ENCODE peak calls at places on chromosome 21, in five cellular contexts. One of them, this sample, is unnamed.

GRCh38 chr21:38853421-38853919 is 47.7 kb downstream of the ETS2 start:
- DNase-seq in progenitor cell of endocrine pancreas: no peak
- DNase-seq in WTC11: no peak
- DNase-seq in uterus: no peak
- DNase-seq in CD14-positive monocyte: peak
- DNase-seq in this sample: no peak

GRCh38 chr21:17359781-17360180 is 153.1 kb upstream of the CXADR start:
- DNase-seq in uterus: no peak
- DNase-seq in CD14-positive monocyte: no peak
- DNase-seq in WTC11: no peak
- DNase-seq in progenitor cell of endocrine pancreas: no peak
- DNase-seq in this sample: no peak

GRCh38 chr21:17334478-17334877 is 178.4 kb upstream of the CXADR start:
- DNase-seq in progenitor cell of endocrine pancreas: no peak
- DNase-seq in WTC11: no peak
- DNase-seq in CD14-positive monocyte: no peak
- DNase-seq in uterus: no peak
- DNase-seq in this sample: no peak

GRCh38 chr21:43866233-43866632 is 1.2 kb downstream of the AGPAT3 start:
- DNase-seq in WTC11: no peak
- DNase-seq in CD14-positive monocyte: no peak
- DNase-seq in progenitor cell of endocrine pancreas: no peak
- DNase-seq in uterus: peak
- DNase-seq in this sample: no peak

GRCh38 chr21:41519806-41520559 is 12.0 kb upstream of the TMPRSS2 start:
- DNase-seq in WTC11: no peak
- DNase-seq in CD14-positive monocyte: no peak
- DNase-seq in progenitor cell of endocrine pancreas: no peak
- DNase-seq in uterus: no peak
- DNase-seq in this sample: no peak

GRCh38 chr21:33655591-33656221 is 13.4 kb downstream of the ITSN1 start:
- DNase-seq in progenitor cell of endocrine pancreas: no peak
- DNase-seq in CD14-positive monocyte: no peak
- DNase-seq in uterus: no peak
- DNase-seq in WTC11: no peak
- DNase-seq in this sample: no peak

GRCh38 chr21:18529253-18529652 is 125.7 kb upstream of the TMPRSS15 start:
- DNase-seq in progenitor cell of endocrine pancreas: no peak
- DNase-seq in CD14-positive monocyte: no peak
- DNase-seq in uterus: no peak
- DNase-seq in WTC11: no peak
- DNase-seq in this sample: no peak

GRCh38 chr21:28358702-28359101 is 634.0 kb downstream of the LTN1 start:
- DNase-seq in uterus: no peak
- DNase-seq in progenitor cell of endocrine pancreas: no peak
- DNase-seq in WTC11: no peak
- DNase-seq in CD14-positive monocyte: no peak
- DNase-seq in this sample: no peak

GRCh38 chr21:29342394-29342957 is 43.8 kb downstream of the BACH1 start:
- DNase-seq in WTC11: no peak
- DNase-seq in uterus: peak
- DNase-seq in progenitor cell of endocrine pancreas: no peak
- DNase-seq in CD14-positive monocyte: peak
- DNase-seq in this sample: no peak

GRCh38 chr21:44697811-44698734 is 1.1 kb downstream of the KRTAP10-12 start:
- DNase-seq in CD14-positive monocyte: no peak
- DNase-seq in progenitor cell of endocrine pancreas: no peak
- DNase-seq in WTC11: no peak
- DNase-seq in uterus: no peak
- DNase-seq in this sample: no peak

GRCh38 chr21:44954281-44954771 is 14.5 kb downstream of the SLX9 start:
- DNase-seq in CD14-positive monocyte: no peak
- DNase-seq in WTC11: no peak
- DNase-seq in uterus: no peak
- DNase-seq in progenitor cell of endocrine pancreas: no peak
- DNase-seq in this sample: no peak

GRCh38 chr21:32412998-32413504 is 545 bp downstream of the EVA1C start:
- DNase-seq in WTC11: peak
- DNase-seq in CD14-positive monocyte: no peak
- DNase-seq in progenitor cell of endocrine pancreas: no peak
- DNase-seq in uterus: peak
- DNase-seq in this sample: no peak

GRCh38 chr21:32413697-32414578 is 1.4 kb downstream of the EVA1C start:
- DNase-seq in CD14-positive monocyte: no peak
- DNase-seq in WTC11: no peak
- DNase-seq in uterus: peak
- DNase-seq in progenitor cell of endocrine pancreas: no peak
- DNase-seq in this sample: no peak

GRCh38 chr21:32415451-32415850 is 2.9 kb downstream of the EVA1C start:
- DNase-seq in WTC11: no peak
- DNase-seq in uterus: no peak
- DNase-seq in CD14-positive monocyte: no peak
- DNase-seq in progenitor cell of endocrine pancreas: no peak
- DNase-seq in this sample: no peak

GRCh38 chr21:32415999-32416398 is 3.5 kb downstream of the EVA1C start:
- DNase-seq in CD14-positive monocyte: no peak
- DNase-seq in uterus: no peak
- DNase-seq in progenitor cell of endocrine pancreas: no peak
- DNase-seq in WTC11: no peak
- DNase-seq in this sample: no peak

GRCh38 chr21:32414579-32415358 is 2.3 kb downstream of the EVA1C start:
- DNase-seq in CD14-positive monocyte: no peak
- DNase-seq in WTC11: no peak
- DNase-seq in uterus: no peak
- DNase-seq in progenitor cell of endocrine pancreas: no peak
- DNase-seq in this sample: no peak
- TF ChIP-seq CTCF in CD14-positive monocyte: no peak
- TF ChIP-seq CTCF in WTC11: no peak
- TF ChIP-seq CTCF in uterus: peak
- TF ChIP-seq CTCF in progenitor cell of endocrine pancreas: peak
- TF ChIP-seq CTCF in this sample: peak

GRCh38 chr21:37073417-37074194 is 552 bp downstream of the TTC3 start:
- DNase-seq in WTC11: no peak
- DNase-seq in CD14-positive monocyte: peak
- DNase-seq in uterus: no peak
- DNase-seq in progenitor cell of endocrine pancreas: peak
- DNase-seq in this sample: no peak
- TF ChIP-seq CTCF in WTC11: no peak
- TF ChIP-seq CTCF in CD14-positive monocyte: peak
- TF ChIP-seq CTCF in uterus: peak
- TF ChIP-seq CTCF in progenitor cell of endocrine pancreas: no peak
- TF ChIP-seq CTCF in this sample: no peak

DNA sequence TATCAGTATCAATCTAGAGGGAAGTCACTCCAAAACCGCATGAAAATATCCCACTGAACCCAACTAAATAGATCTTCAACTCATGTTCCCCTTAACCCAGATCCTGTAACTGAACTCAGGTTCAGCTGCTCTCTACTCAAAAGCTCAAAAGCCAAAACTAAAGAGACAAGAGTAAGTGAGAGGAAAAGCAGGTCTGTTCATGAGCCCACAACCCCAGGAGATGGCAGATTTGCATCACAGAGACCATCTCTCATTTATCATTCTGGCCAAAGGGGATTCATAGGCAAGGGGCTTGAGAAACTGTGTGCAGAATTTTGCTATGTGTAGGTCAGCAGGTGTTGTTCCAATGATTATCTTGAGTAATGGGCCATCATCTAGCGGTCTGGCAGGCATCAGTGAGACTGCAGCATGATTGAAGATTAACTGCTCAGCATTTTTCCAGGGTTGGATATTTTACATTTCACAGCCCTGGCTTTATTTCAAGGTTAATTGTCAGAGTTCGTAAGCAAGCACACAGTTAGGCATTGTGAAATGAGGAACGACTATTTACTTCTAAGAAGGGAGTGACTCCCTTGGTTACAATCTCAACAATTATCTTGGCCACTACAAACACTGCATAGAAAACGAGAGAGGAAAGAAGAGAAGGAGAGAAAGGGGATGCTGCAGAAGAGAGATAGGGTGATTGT is 1204.5 kb upstream of the TMPRSS15 start:
- DNase-seq in WTC11: no peak
- DNase-seq in progenitor cell of endocrine pancreas: no peak
- DNase-seq in uterus: no peak
- DNase-seq in CD14-positive monocyte: no peak
- DNase-seq in this sample: no peak
- TF ChIP-seq CTCF in WTC11: no peak
- TF ChIP-seq CTCF in progenitor cell of endocrine pancreas: no peak
- TF ChIP-seq CTCF in uterus: no peak
- TF ChIP-seq CTCF in CD14-positive monocyte: no peak
- TF ChIP-seq CTCF in this sample: peak

GRCh38 chr21:31459457-31459856 is 115.4 kb upstream of the TIAM1 start:
- DNase-seq in WTC11: no peak
- DNase-seq in uterus: no peak
- DNase-seq in CD14-positive monocyte: no peak
- DNase-seq in progenitor cell of endocrine pancreas: no peak
- DNase-seq in this sample: no peak
- TF ChIP-seq CTCF in WTC11: no peak
- TF ChIP-seq CTCF in uterus: no peak
- TF ChIP-seq CTCF in CD14-positive monocyte: no peak
- TF ChIP-seq CTCF in progenitor cell of endocrine pancreas: peak
- TF ChIP-seq CTCF in this sample: no peak

DNA sequence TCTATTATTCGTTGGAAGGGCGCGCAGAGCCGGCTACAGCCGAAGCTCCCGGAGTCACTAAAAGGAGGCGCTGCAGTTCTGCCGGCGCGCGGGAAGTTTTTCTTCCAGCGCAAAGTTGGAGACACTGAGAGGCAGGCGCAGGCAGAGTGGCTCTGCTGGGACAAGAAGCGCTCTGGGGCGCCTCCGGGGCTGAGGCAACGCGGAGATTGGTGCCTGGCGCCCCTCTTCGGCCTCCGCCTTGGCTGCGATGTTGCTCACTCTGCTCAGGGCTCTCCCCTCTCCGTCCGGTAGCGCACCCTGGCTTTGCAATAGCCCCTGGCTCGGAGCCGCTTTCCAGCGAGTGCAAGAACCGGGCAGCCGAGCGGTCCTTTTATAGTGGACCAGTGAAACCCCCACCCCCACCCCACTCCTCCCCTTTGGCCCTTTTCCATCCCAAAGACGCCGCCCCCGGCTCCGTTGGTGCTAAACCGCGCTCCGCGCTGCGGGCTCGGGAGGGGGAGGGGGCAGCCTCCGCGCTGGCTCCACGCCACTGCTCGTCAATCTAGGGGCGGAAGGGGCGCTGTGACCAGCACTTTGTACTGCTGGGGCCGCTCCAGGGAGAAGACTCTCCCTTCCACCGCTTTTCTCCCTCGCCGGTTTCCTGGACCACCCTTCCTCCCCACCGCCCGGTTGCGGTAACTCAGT is at the start of gene ADAMTS1:
- DNase-seq in uterus: peak
- DNase-seq in WTC11: peak
- DNase-seq in CD14-positive monocyte: no peak
- DNase-seq in progenitor cell of endocrine pancreas: peak
- DNase-seq in this sample: peak
- TF ChIP-seq CTCF in uterus: peak
- TF ChIP-seq CTCF in WTC11: no peak
- TF ChIP-seq CTCF in CD14-positive monocyte: no peak
- TF ChIP-seq CTCF in progenitor cell of endocrine pancreas: peak
- TF ChIP-seq CTCF in this sample: peak

DNA sequence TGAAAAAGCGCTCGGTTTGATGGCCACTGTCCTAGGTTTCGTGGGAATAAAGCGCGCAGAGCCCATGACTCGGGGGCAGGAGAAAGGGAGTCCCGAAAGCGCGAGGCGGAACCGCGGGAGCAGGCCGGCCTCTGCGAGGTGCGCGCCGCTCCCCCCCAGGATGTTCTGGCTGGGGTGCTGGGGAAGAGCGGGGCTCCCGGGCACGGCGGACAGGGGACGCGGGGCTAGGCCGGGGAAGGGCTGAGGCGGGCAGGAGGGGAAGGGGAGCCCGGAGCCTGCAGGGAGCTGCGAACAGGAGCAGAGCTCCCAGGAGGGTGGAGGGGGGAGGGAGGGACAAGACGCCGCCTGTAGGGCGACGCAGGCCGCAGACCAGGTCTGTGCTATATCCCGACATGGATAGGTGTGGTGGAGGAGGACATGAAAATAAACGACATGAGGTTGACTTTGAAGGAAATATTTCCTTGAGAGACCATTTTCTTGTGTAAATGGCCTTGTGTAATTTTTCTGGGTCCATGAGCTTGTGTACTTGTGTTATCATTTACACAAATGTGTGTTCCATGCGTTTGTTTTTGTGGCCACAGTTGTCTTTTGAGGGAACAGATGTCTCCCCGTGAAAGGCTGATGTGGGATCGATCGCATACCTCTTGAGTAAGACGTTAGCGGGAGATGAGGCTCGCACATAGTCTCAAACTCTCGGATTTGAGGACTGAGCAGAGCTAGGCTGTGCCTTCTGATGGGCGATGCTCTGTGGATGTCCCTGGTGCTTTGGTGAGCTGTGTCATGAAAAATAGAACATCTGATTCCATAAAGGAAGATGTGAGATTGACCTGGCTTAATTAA is 1.3 kb downstream of the PCNT start:
- DNase-seq in CD14-positive monocyte: no peak
- DNase-seq in WTC11: peak
- DNase-seq in uterus: peak
- DNase-seq in progenitor cell of endocrine pancreas: peak
- DNase-seq in this sample: no peak
- TF ChIP-seq CTCF in CD14-positive monocyte: peak
- TF ChIP-seq CTCF in WTC11: no peak
- TF ChIP-seq CTCF in uterus: no peak
- TF ChIP-seq CTCF in progenitor cell of endocrine pancreas: no peak
- TF ChIP-seq CTCF in this sample: peak

GRCh38 chr21:42685954-42686500 is 32.6 kb downstream of the PDE9A start:
- DNase-seq in WTC11: no peak
- DNase-seq in uterus: no peak
- DNase-seq in progenitor cell of endocrine pancreas: no peak
- DNase-seq in CD14-positive monocyte: no peak
- DNase-seq in this sample: no peak

GRCh38 chr21:42688226-42688840 is 34.9 kb downstream of the PDE9A start:
- DNase-seq in uterus: no peak
- DNase-seq in CD14-positive monocyte: no peak
- DNase-seq in progenitor cell of endocrine pancreas: no peak
- DNase-seq in WTC11: no peak
- DNase-seq in this sample: no peak

GRCh38 chr21:42687796-42688195 is 34.4 kb downstream of the PDE9A start:
- DNase-seq in progenitor cell of endocrine pancreas: no peak
- DNase-seq in uterus: no peak
- DNase-seq in CD14-positive monocyte: no peak
- DNase-seq in WTC11: no peak
- DNase-seq in this sample: no peak

GRCh38 chr21:42690586-42690985 is 37.2 kb downstream of the PDE9A start:
- DNase-seq in progenitor cell of endocrine pancreas: no peak
- DNase-seq in CD14-positive monocyte: no peak
- DNase-seq in WTC11: no peak
- DNase-seq in uterus: no peak
- DNase-seq in this sample: no peak

DNA sequence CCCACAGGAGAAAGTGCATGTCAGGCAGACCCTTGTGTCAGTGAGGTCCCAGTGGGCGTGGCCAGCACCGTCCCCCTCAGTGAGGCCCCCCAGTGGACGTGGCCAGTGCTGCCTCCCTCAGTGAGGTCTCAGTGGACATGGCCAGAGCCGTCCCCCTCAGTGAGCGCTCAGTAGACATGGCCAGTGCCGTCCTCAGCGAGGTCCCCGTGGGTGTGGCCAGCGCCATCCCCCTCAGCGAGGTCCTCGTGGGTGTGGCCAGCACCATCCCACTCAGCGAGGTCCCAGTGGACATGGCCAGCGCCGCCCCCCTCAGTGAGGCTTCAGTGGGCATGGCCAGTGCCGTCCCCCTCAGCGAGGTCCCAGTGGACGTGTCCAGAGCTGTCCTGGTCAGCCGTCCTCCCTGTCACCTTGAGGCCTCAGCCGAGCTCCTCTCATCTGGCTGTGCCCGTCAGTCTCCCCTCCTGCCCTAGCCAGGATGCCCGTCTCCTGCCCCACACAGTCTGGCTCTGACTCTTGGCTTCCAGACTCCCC is 35.5 kb downstream of the PDE9A start:
- DNase-seq in uterus: no peak
- DNase-seq in WTC11: peak
- DNase-seq in progenitor cell of endocrine pancreas: no peak
- DNase-seq in CD14-positive monocyte: no peak
- DNase-seq in this sample: no peak
- TF ChIP-seq CTCF in uterus: no peak
- TF ChIP-seq CTCF in WTC11: no peak
- TF ChIP-seq CTCF in progenitor cell of endocrine pancreas: no peak
- TF ChIP-seq CTCF in CD14-positive monocyte: no peak
- TF ChIP-seq CTCF in this sample: no peak